ENCODE peak calls at places on chromosome 18, in four cellular contexts. N is mesenchymal stem cell, U is MM.1S, A is uterus. W is an unnamed sample. For H3K27me3 and H3K4me1, the result is how much of the 10 kb centered on the place peaks cover.

GRCh38 chr18:392926-393325 is 107.6 kb downstream of the COLEC12 start:
- DNase-seq in N (no peak), A (no peak), U (no peak), W (no peak)

GRCh38 chr18:46387426-46388131 is 269.4 kb downstream of the LOXHD1 start:
- DNase-seq in A (no peak), N (no peak), U (no peak), W (peak)

GRCh38 chr18:58534535-58535301 is 94.2 kb downstream of the ALPK2 start:
- DNase-seq in U (no peak), N (no peak), A (no peak), W (no peak)

GRCh38 chr18:45662468-45662867 is 47.2 kb downstream of the SLC14A2 start:
- DNase-seq in A (no peak), U (no peak), N (no peak), W (no peak)

GRCh38 chr18:77068321-77068841 is 64.2 kb downstream of the MBP start:
- DNase-seq in N (peak), U (no peak), A (no peak), W (no peak)

GRCh38 chr18:75320506-75320905 is 107.0 kb downstream of the SMIM21 start:
- DNase-seq in N (no peak), U (no peak), A (no peak), W (no peak)

GRCh38 chr18:25310045-25310444 is 41.9 kb downstream of the ZNF521 start:
- DNase-seq in U (peak), A (no peak), N (peak), W (peak)

GRCh38 chr18:57364460-57364859 is 12.1 kb downstream of the ST8SIA3 start:
- DNase-seq in U (no peak), N (no peak), A (no peak), W (no peak)

GRCh38 chr18:21444465-21445023 is 156.0 kb downstream of the ESCO1 start:
- DNase-seq in N (peak), U (peak), A (no peak), W (peak)

GRCh38 chr18:25189391-25190185 is 162.4 kb downstream of the ZNF521 start:
- DNase-seq in N (no peak), U (no peak), A (no peak), W (no peak)

GRCh38 chr18:36758623-36759022 is 70.2 kb downstream of the TPGS2 start:
- DNase-seq in N (no peak), U (no peak), A (no peak), W (no peak)

GRCh38 chr18:22115573-22115972 is 53.8 kb upstream of the GATA6 start:
- DNase-seq in A (no peak), N (no peak), U (no peak), W (no peak)

GRCh38 chr18:76495435-76496199 is 575 bp upstream of the ZNF516 start:
- DNase-seq in A (peak), U (peak), N (peak), W (peak)

GRCh38 chr18:13465476-13465875 is 246.9 kb downstream of the LDLRAD4 start:
- DNase-seq in N (no peak), U (no peak), A (no peak), W (no peak)
- H3K27me3 ChIP-seq in N (under half), U (under half), A (under half), W (under half)

GRCh38 chr18:3015203-3015590 is 2.3 kb upstream of the LPIN2 start:
- DNase-seq in A (no peak), N (peak), U (no peak), W (no peak)

GRCh38 chr18:3014501-3015202 is 1.7 kb upstream of the LPIN2 start:
- DNase-seq in U (no peak), A (no peak), N (peak), W (no peak)

GRCh38 chr18:3012920-3013810 is at the start of gene LPIN2:
- DNase-seq in N (peak), U (peak), A (peak), W (peak)

GRCh38 chr18:3016584-3017292 is 3.8 kb upstream of the LPIN2 start:
- DNase-seq in A (no peak), U (no peak), N (peak), W (no peak)

GRCh38 chr18:3015851-3016250 is 2.9 kb upstream of the LPIN2 start:
- DNase-seq in U (no peak), N (no peak), A (no peak), W (no peak)
- H3K4me1 ChIP-seq in U (under half), N (under half), A (under half), W (under half)

GRCh38 chr18:13278231-13278630 is 59.7 kb downstream of the LDLRAD4 start:
- DNase-seq in N (no peak), A (no peak), U (no peak), W (no peak)
- H3K27me3 ChIP-seq in N (under half), A (under half), U (under half), W (under half)

DNA sequence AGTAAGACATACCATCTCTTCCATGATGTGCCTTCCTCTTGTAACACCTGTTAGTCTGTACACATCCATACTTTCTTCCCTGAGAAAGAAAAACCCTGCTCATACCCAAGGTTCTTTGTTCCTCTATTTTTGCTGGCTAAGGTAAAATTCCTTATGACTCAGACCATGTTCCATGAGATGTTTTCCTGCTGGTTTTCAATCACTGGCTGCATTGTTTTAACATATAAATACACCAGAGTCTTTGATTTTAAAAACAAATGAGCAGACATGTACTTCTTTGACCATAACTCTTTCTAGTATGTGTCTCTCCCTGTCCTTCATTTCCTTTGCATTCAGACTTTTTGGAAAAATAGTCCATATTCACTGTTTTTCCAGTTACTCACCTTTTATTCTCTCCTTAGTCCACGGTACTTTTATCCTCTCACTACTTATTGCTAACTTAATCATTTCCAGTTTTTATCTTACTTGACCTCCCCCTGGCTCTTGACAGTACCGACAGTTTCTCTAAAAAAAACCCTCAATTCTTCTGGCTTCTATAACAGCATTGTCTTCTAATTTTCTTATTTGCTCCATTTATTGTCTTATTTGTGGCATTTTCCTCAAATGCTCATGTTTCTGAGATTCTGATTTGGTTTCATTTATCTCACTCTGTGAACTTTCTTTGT is 4.3 kb downstream of the VAPA start:
- DNase-seq in U (no peak), N (peak), A (no peak), W (no peak)
- H3K4me1 ChIP-seq in U (under half), N (under half), A (under half), W (under half)

W was measured in SJCRH30.